ENCODE peak calls at places on chromosomes 5 and 9, in four cellular contexts. E is neural crest cell, D is Peyer's patch, M is lower leg skin. O is an unnamed sample.

GRCh38 chr9:111427186-111427585 is 57.0 kb downstream of the ECPAS start:
- DNase-seq in D (no peak), E (no peak), M (no peak), O (no peak)

GRCh38 chr5:132017316-132017715 is 5.9 kb upstream of the ACSL6 start:
- DNase-seq in D (no peak), M (no peak), E (no peak), O (no peak)

GRCh38 chr5:73204733-73205132 is 31.7 kb downstream of the TMEM174 start:
- DNase-seq in D (no peak), M (no peak), E (no peak), O (no peak)

GRCh38 chr5:81971086-81971693 is 633 bp upstream of the ATG10 start:
- DNase-seq in D (no peak), E (no peak), M (no peak), O (no peak)

GRCh38 chr5:68181039-68181599 is 34.4 kb upstream of the PIK3R1 start:
- DNase-seq in D (no peak), E (no peak), M (no peak), O (no peak)

GRCh38 chr5:175895701-175896102 is 24.3 kb downstream of the CPLX2 start:
- DNase-seq in E (no peak), M (peak), D (no peak), O (no peak)

GRCh38 chr5:123209163-123210013 is 120.3 kb downstream of the PRDM6 start:
- DNase-seq in E (no peak), D (no peak), M (no peak), O (no peak)

GRCh38 chr5:179819296-179820126 is 1.2 kb upstream of the SQSTM1 start:
- DNase-seq in D (peak), M (peak), E (no peak), O (no peak)

GRCh38 chr9:108273988-108274387 is 581.8 kb downstream of the ACTL7B start:
- DNase-seq in E (no peak), D (no peak), M (no peak), O (no peak)

GRCh38 chr5:67515020-67515689 is 318.6 kb upstream of the CD180 start:
- DNase-seq in M (no peak), E (no peak), D (no peak), O (no peak)

GRCh38 chr5:148913985-148914421 is 87.6 kb downstream of the ADRB2 start:
- DNase-seq in M (no peak), E (no peak), D (no peak), O (no peak)

GRCh38 chr5:24788829-24789509 is 144.2 kb upstream of the CDH10 start:
- DNase-seq in D (no peak), M (no peak), E (no peak), O (no peak)

GRCh38 chr9:8012986-8013385 is 213.4 kb upstream of the DMAC1 start:
- DNase-seq in M (no peak), D (no peak), E (no peak), O (no peak)

GRCh38 chr5:38847549-38848341 is 1.9 kb downstream of the OSMR start:
- DNase-seq in M (no peak), D (no peak), E (no peak), O (no peak)
- TF ChIP-seq CTCF in M (no peak), D (no peak), E (no peak), O (no peak)

GRCh38 chr5:150119421-150120061 is 33.2 kb upstream of the CSF1R start:
- DNase-seq in E (no peak), D (peak), M (no peak), O (no peak)
- TF ChIP-seq CTCF in E (no peak), D (no peak), M (no peak), O (no peak)

DNA sequence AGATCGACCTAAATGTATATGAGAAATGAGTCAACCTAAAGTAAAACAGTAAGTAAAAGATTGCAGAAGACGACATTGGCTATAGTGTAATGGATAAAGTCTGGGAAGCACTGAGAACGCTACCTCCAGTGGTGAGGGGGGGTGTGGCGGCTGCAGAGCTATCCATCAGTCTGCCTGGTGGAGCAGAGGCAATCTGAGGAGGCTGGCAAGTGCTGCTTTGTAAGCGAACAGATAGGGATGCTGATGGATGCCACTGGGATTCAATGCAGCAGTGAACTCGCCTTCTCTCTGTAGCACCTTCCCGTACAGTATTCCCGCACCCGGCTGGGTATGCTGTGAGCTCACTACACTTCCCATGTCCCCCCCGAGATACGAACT is 261.5 kb downstream of the NSG2 start:
- DNase-seq in E (no peak), D (no peak), M (no peak), O (no peak)
- TF ChIP-seq CTCF in E (no peak), D (no peak), M (no peak), O (no peak)

GRCh38 chr5:77832166-77832770 is 56.1 kb upstream of the TBCA start:
- DNase-seq in D (no peak), M (no peak), E (no peak), O (no peak)

GRCh38 chr5:77832938-77833337 is 56.8 kb upstream of the TBCA start:
- DNase-seq in M (no peak), D (no peak), E (no peak), O (no peak)

GRCh38 chr5:77828445-77828844 is 52.3 kb upstream of the TBCA start:
- DNase-seq in D (no peak), M (no peak), E (no peak), O (no peak)
- TF ChIP-seq CTCF in D (no peak), M (no peak), E (peak), O (peak)

GRCh38 chr9:77897292-77897691 is 134.3 kb downstream of the GNAQ start:
- DNase-seq in M (no peak), D (no peak), E (no peak), O (no peak)
- TF ChIP-seq CTCF in M (no peak), D (peak), E (peak), O (peak)

DNA sequence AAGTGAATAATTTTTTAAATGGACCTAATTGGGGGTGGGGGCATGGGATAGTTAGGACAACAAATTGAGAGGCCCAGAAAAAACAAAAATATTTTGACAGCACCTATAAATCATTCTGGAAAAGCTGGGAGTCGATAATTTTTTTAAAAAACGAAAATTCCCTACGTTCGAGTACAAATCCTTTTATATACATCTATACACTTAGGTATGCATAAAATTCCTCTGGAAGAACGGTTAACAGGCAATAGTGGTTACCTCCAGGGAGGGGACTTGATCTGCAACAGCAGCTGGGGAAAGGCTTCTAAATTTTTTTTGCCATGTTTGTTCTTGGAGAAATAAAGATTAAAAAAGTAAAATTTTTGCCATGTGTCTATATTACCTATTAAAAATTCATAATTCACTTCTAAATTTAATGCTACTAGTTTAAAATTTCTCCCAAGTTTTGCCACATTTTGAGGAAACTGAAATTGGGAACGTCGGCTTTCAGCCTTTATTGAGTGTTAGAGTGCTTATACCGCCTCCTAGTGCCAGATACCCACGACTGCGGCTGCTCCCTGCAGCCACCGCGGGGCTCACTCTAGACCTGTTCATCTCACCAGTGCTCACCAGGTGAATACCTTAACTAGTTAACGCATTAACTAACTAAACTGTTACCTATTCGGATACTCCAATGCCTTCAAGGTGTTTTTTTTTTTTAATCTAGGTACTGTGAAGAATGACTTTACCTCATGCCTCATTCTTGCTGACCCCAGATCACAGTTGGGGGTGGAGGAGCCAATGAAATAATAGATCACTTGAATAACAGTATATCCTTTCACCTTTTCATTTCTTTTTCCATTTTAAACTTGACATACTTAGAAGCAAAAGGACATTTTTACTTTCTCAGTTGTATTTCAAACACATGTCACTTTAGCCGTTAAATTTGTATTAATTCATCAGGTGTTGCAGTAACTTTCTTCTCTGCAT is 1.8 kb upstream of the BHMT start:
- DNase-seq in E (no peak), D (no peak), M (no peak), O (no peak)
- TF ChIP-seq CTCF in E (peak), D (peak), M (no peak), O (peak)

GRCh38 chr9:76161546-76161945 is 232.7 kb downstream of the RFK start:
- DNase-seq in E (no peak), M (no peak), D (no peak), O (no peak)

GRCh38 chr9:76158713-76159112 is 235.5 kb downstream of the RFK start:
- DNase-seq in M (no peak), D (no peak), E (no peak), O (no peak)

GRCh38 chr9:76161103-76161502 is 233.1 kb downstream of the RFK start:
- DNase-seq in M (no peak), D (no peak), E (no peak), O (no peak)

GRCh38 chr9:76162109-76162730 is 232.0 kb downstream of the RFK start:
- DNase-seq in E (no peak), M (no peak), D (no peak), O (no peak)

GRCh38 chr9:76159288-76159926 is 234.8 kb downstream of the RFK start:
- DNase-seq in E (no peak), M (no peak), D (no peak), O (no peak)
- TF ChIP-seq CTCF in E (no peak), M (no peak), D (no peak), O (no peak)

GRCh38 chr9:114156311-114156657 is 947 bp downstream of the COL27A1 start:
- DNase-seq in M (no peak), D (no peak), E (no peak), O (no peak)

GRCh38 chr9:114155967-114156294 is 594 bp downstream of the COL27A1 start:
- DNase-seq in E (no peak), M (no peak), D (no peak), O (peak)

GRCh38 chr9:114154597-114155102 is 687 bp upstream of the COL27A1 start:
- DNase-seq in M (no peak), D (no peak), E (no peak), O (no peak)

GRCh38 chr9:114155263-114155966 is at the start of gene COL27A1:
- DNase-seq in M (peak), E (peak), D (peak), O (peak)

GRCh38 chr9:114153761-114154596 is 1.4 kb upstream of the COL27A1 start:
- DNase-seq in E (no peak), D (no peak), M (no peak), O (peak)
- TF ChIP-seq CTCF in E (peak), D (no peak), M (no peak), O (peak)